ENCODE peak calls at places on chromosomes 4 and X, in five cellular contexts. One of them, this sample, is unnamed. For H3K9me3, H3K4me1 and H4K20me1, the result is how much of the 10 kb centered on the place peaks cover.

GRCh38 chr4:69497886-69498395 is 2.2 kb upstream of the UGT2B4 start:
- DNase-seq in hepatocyte: no peak
- DNase-seq in SK-N-SH: no peak
- DNase-seq in HCT116: no peak
- DNase-seq in fibroblast of lung: peak
- DNase-seq in this sample: no peak

GRCh38 chr4:184548651-184549341 is 74.4 kb upstream of the IRF2 start:
- DNase-seq in hepatocyte: no peak
- DNase-seq in SK-N-SH: no peak
- DNase-seq in HCT116: no peak
- DNase-seq in fibroblast of lung: no peak
- DNase-seq in this sample: no peak

GRCh38 chrX:943035-943434 is 269.4 kb downstream of the CRLF2 start:
- DNase-seq in hepatocyte: no peak
- DNase-seq in SK-N-SH: no peak
- DNase-seq in HCT116: no peak
- DNase-seq in fibroblast of lung: no peak
- DNase-seq in this sample: no peak

GRCh38 chrX:39149761-39150160 is 348.5 kb downstream of the MID1IP1 start:
- DNase-seq in hepatocyte: peak
- DNase-seq in SK-N-SH: no peak
- DNase-seq in HCT116: no peak
- DNase-seq in fibroblast of lung: peak
- DNase-seq in this sample: peak

GRCh38 chrX:151694661-151695582 is at the start of gene PRRG3:
- DNase-seq in hepatocyte: peak
- DNase-seq in SK-N-SH: no peak
- DNase-seq in HCT116: no peak
- DNase-seq in fibroblast of lung: no peak
- DNase-seq in this sample: no peak

GRCh38 chr4:80307183-80307735 is 28.3 kb upstream of the CFAP299 start:
- DNase-seq in hepatocyte: peak
- DNase-seq in SK-N-SH: no peak
- DNase-seq in HCT116: no peak
- DNase-seq in fibroblast of lung: peak
- DNase-seq in this sample: no peak

GRCh38 chr4:108465886-108466491 is 154.4 kb upstream of the RPL34 start:
- DNase-seq in hepatocyte: no peak
- DNase-seq in SK-N-SH: no peak
- DNase-seq in HCT116: no peak
- DNase-seq in fibroblast of lung: peak
- DNase-seq in this sample: no peak

GRCh38 chr4:26613242-26613641 is 29.4 kb downstream of the TBC1D19 start:
- DNase-seq in hepatocyte: no peak
- DNase-seq in SK-N-SH: no peak
- DNase-seq in HCT116: no peak
- DNase-seq in fibroblast of lung: no peak
- DNase-seq in this sample: no peak

GRCh38 chr4:82851902-82852750 is 38.8 kb downstream of the SEC31A start:
- DNase-seq in hepatocyte: peak
- DNase-seq in SK-N-SH: peak
- DNase-seq in HCT116: peak
- DNase-seq in fibroblast of lung: peak
- DNase-seq in this sample: peak

GRCh38 chr4:44927361-44928061 is 201.2 kb upstream of the GNPDA2 start:
- DNase-seq in hepatocyte: peak
- DNase-seq in SK-N-SH: peak
- DNase-seq in HCT116: peak
- DNase-seq in fibroblast of lung: peak
- DNase-seq in this sample: peak

GRCh38 chr4:140711910-140712309 is 44.3 kb downstream of the TBC1D9 start:
- DNase-seq in hepatocyte: peak
- DNase-seq in SK-N-SH: no peak
- DNase-seq in HCT116: no peak
- DNase-seq in fibroblast of lung: no peak
- DNase-seq in this sample: no peak

GRCh38 chr4:73451978-73452747 is 16.1 kb downstream of the AFP start:
- DNase-seq in hepatocyte: no peak
- DNase-seq in SK-N-SH: no peak
- DNase-seq in HCT116: no peak
- DNase-seq in fibroblast of lung: peak
- DNase-seq in this sample: no peak

GRCh38 chr4:31107362-31107761 is 387.2 kb downstream of the PCDH7 start:
- DNase-seq in hepatocyte: no peak
- DNase-seq in SK-N-SH: no peak
- DNase-seq in HCT116: peak
- DNase-seq in fibroblast of lung: peak
- DNase-seq in this sample: no peak

GRCh38 chrX:10833299-10834169 is 213.1 kb upstream of the MID1 start:
- DNase-seq in hepatocyte: peak
- DNase-seq in SK-N-SH: no peak
- DNase-seq in HCT116: no peak
- DNase-seq in fibroblast of lung: peak
- DNase-seq in this sample: no peak

GRCh38 chr4:6360385-6360784 is 90.7 kb downstream of the WFS1 start:
- DNase-seq in hepatocyte: no peak
- DNase-seq in SK-N-SH: peak
- DNase-seq in HCT116: no peak
- DNase-seq in fibroblast of lung: peak
- DNase-seq in this sample: no peak

GRCh38 chrX:52420824-52421443 is 52.1 kb downstream of the XAGE2 start:
- DNase-seq in hepatocyte: no peak
- DNase-seq in SK-N-SH: no peak
- DNase-seq in HCT116: no peak
- DNase-seq in fibroblast of lung: no peak
- DNase-seq in this sample: no peak

GRCh38 chr4:40333921-40334352 is 1.2 kb upstream of the CHRNA9 start:
- DNase-seq in hepatocyte: peak
- DNase-seq in SK-N-SH: peak
- DNase-seq in HCT116: peak
- DNase-seq in fibroblast of lung: peak
- DNase-seq in this sample: no peak

GRCh38 chr4:115274545-115274944 is 161.1 kb upstream of the NDST4 start:
- DNase-seq in hepatocyte: no peak
- DNase-seq in SK-N-SH: no peak
- DNase-seq in HCT116: no peak
- DNase-seq in fibroblast of lung: no peak
- DNase-seq in this sample: peak

GRCh38 chr4:159410076-159410777 is 307.3 kb downstream of the RAPGEF2 start:
- DNase-seq in hepatocyte: no peak
- DNase-seq in SK-N-SH: no peak
- DNase-seq in HCT116: no peak
- DNase-seq in fibroblast of lung: peak
- DNase-seq in this sample: no peak

DNA sequence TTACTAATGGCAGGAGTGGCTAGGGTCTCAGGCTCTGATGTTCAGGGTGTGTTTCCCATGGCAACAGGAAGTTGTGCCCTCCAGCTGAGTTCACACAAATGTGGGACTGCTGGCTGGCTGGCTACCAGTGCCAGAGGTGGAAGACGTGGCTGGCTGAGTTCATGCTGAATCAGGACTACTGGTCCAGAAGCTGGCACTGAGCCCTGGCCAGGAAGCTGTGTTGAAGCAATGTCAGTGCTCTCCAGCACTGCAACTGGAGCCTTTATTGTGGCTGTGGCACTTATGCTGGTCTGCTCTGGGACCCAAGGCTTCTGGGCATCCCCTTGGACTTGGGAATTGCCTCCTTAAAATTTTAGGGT is 42.0 kb upstream of the ZXDA start:
- DNase-seq in hepatocyte: no peak
- DNase-seq in SK-N-SH: no peak
- DNase-seq in HCT116: no peak
- DNase-seq in fibroblast of lung: no peak
- DNase-seq in this sample: no peak
- H3K9me3 ChIP-seq in hepatocyte: under half
- H3K9me3 ChIP-seq in SK-N-SH: under half
- H3K9me3 ChIP-seq in HCT116: under half
- H3K9me3 ChIP-seq in fibroblast of lung: under half
- H3K9me3 ChIP-seq in this sample: under half

GRCh38 chrX:154485150-154486051 is 1.0 kb downstream of the UBL4A start:
- DNase-seq in hepatocyte: no peak
- DNase-seq in SK-N-SH: no peak
- DNase-seq in HCT116: no peak
- DNase-seq in fibroblast of lung: no peak
- DNase-seq in this sample: no peak
- H3K4me1 ChIP-seq in hepatocyte: under half
- H3K4me1 ChIP-seq in SK-N-SH: under half
- H3K4me1 ChIP-seq in HCT116: under half
- H3K4me1 ChIP-seq in fibroblast of lung: under half
- H3K4me1 ChIP-seq in this sample: half or more

GRCh38 chr4:133467290-133467947 is 318.3 kb downstream of the PCDH10 start:
- DNase-seq in hepatocyte: no peak
- DNase-seq in SK-N-SH: no peak
- DNase-seq in HCT116: no peak
- DNase-seq in fibroblast of lung: no peak
- DNase-seq in this sample: no peak
- H4K20me1 ChIP-seq in hepatocyte: under half
- H4K20me1 ChIP-seq in SK-N-SH: under half
- H4K20me1 ChIP-seq in HCT116: under half
- H4K20me1 ChIP-seq in fibroblast of lung: under half
- H4K20me1 ChIP-seq in this sample: under half

GRCh38 chr4:170198742-170199141 is 109.0 kb upstream of the AADAT start:
- DNase-seq in hepatocyte: no peak
- DNase-seq in SK-N-SH: no peak
- DNase-seq in HCT116: peak
- DNase-seq in fibroblast of lung: no peak
- DNase-seq in this sample: no peak

GRCh38 chr4:170202721-170203120 is 113.0 kb upstream of the AADAT start:
- DNase-seq in hepatocyte: no peak
- DNase-seq in SK-N-SH: no peak
- DNase-seq in HCT116: no peak
- DNase-seq in fibroblast of lung: no peak
- DNase-seq in this sample: peak
- H3K9me3 ChIP-seq in hepatocyte: under half
- H3K9me3 ChIP-seq in SK-N-SH: under half
- H3K9me3 ChIP-seq in HCT116: under half
- H3K9me3 ChIP-seq in fibroblast of lung: under half
- H3K9me3 ChIP-seq in this sample: under half

This sample was measured in OCI-LY7.